ENCODE peak calls at places on chromosomes 4 and X, in eight cellular contexts. Z, U, Y, I, P, M, E and H are unnamed samples.

GRCh38 chr4:104969394-104970066 is 177.1 kb upstream of the TET2 start:
- DNase-seq in U (no peak), E (no peak), M (no peak), Z (no peak), P (no peak), I (no peak), Y (no peak), H (no peak)

GRCh38 chr4:14924945-14925344 is 77.3 kb upstream of the CPEB2 start:
- DNase-seq in P (no peak), Y (no peak), I (no peak), M (no peak), U (no peak), E (no peak), Z (no peak), H (no peak)

GRCh38 chr4:170122252-170122651 is 32.5 kb upstream of the AADAT start:
- DNase-seq in U (no peak), Z (no peak), P (no peak), I (no peak), Y (no peak), E (no peak), M (no peak), H (no peak)

GRCh38 chr4:182225257-182225852 is 17.8 kb upstream of the TENM3 start:
- DNase-seq in P (no peak), I (no peak), M (no peak), Z (no peak), U (peak), E (no peak), Y (no peak), H (no peak)

GRCh38 chr4:108690738-108691137 is 40.3 kb downstream of the OSTC start:
- DNase-seq in P (no peak), U (no peak), Z (peak), I (no peak), M (no peak), Y (no peak), E (no peak), H (no peak)

GRCh38 chrX:12975999-12976558 is 1.2 kb downstream of the TMSB4X start:
- DNase-seq in E (no peak), P (no peak), Y (no peak), U (no peak), I (no peak), M (peak), Z (no peak), H (peak)

GRCh38 chr4:83010111-83010521 is 507 bp downstream of the LIN54 start:
- DNase-seq in P (no peak), Y (no peak), I (no peak), M (no peak), U (no peak), Z (peak), E (peak), H (peak)

GRCh38 chr4:168585168-168586091 is 88.6 kb downstream of the PALLD start:
- DNase-seq in U (peak), Y (no peak), P (peak), E (peak), M (peak), Z (peak), I (peak), H (peak)